ENCODE peak calls at places on chromosome 20, in seven cellular contexts. N is stimulated activated CD4-positive, alpha-beta T cell treated with anti-CD3 and anti-CD28 coated beads, Interleukin-2, amount 100 ng/mL, for 48 hours; K is D341Med; H is globus pallidus; P is stimulated activated naive B cell treated with anti-CD40 and anti-IgM and Interleukin-4, amounts not matched to agents 10 μg/mL and 1 μg/mL and 100 μg/mL, for 72 hours; D is T-helper 17 cell; W is epithelial cell of esophagus. G is an unnamed sample.

GRCh38 chr20:49599746-49600113 is 31.8 kb upstream of the PTGIS start:
- DNase-seq in N (no peak), K (no peak), H (no peak), P (no peak), D (no peak), W (no peak), G (no peak)

GRCh38 chr20:60249436-60249835 is 291.2 kb downstream of the CDH26 start:
- DNase-seq in N (no peak), K (no peak), H (no peak), P (no peak), D (no peak), W (peak; percentile 99), G (no peak)

GRCh38 chr20:22339091-22339881 is 245.1 kb downstream of the FOXA2 start:
- DNase-seq in N (peak; percentile 13), K (peak; percentile 44), H (peak; percentile 44), P (peak; percentile 24), D (no peak), W (peak; percentile 85), G (no peak)

GRCh38 chr20:23147964-23148720 is 62.0 kb upstream of the CD93 start:
- DNase-seq in N (peak; percentile 23), K (no peak), H (no peak), P (no peak), D (no peak), W (peak; percentile 74), G (peak; percentile 89)

GRCh38 chr20:2172305-2173175 is 70.9 kb downstream of the STK35 start:
- DNase-seq in N (peak; percentile 66), K (peak; percentile 84), H (peak; percentile 56), P (peak; percentile 48), D (peak; percentile 34), W (peak; percentile 54), G (peak; percentile 90)

GRCh38 chr20:61991476-61991875 is 74.2 kb downstream of the TAF4 start:
- DNase-seq in N (no peak), K (no peak), H (no peak), P (no peak), D (no peak), W (no peak), G (no peak)

GRCh38 chr20:51360451-51361230 is 181.9 kb downstream of the NFATC2 start:
- DNase-seq in N (no peak), K (no peak), H (no peak), P (no peak), D (no peak), W (peak; percentile 95), G (no peak)

GRCh38 chr20:32898721-32899120 is 40.0 kb downstream of the EFCAB8 start:
- DNase-seq in N (no peak), K (no peak), H (no peak), P (no peak), D (no peak), W (no peak), G (no peak)

GRCh38 chr20:11675920-11676617 is 241.6 kb upstream of the BTBD3 start:
- DNase-seq in N (no peak), K (no peak), H (peak; percentile 25), P (no peak), D (no peak), W (no peak), G (no peak)

GRCh38 chr20:12241065-12241464 is 323.4 kb downstream of the BTBD3 start:
- DNase-seq in N (no peak), K (no peak), H (no peak), P (no peak), D (no peak), W (no peak), G (no peak)

GRCh38 chr20:58268936-58269619 is 40.4 kb upstream of the RAB22A start:
- DNase-seq in N (no peak), K (no peak), H (no peak), P (no peak), D (no peak), W (no peak), G (no peak)

GRCh38 chr20:50041238-50041915 is 58.6 kb downstream of the SNAI1 start:
- DNase-seq in N (no peak), K (no peak), H (no peak), P (peak; percentile 42), D (no peak), W (no peak), G (no peak)

GRCh38 chr20:57941572-57942381 is 232.0 kb upstream of the PMEPA1 start:
- DNase-seq in N (no peak), K (no peak), H (no peak), P (no peak), D (no peak), W (peak; percentile 11), G (no peak)

GRCh38 chr20:62785381-62785780 is 10.9 kb upstream of the MRGBP start:
- DNase-seq in N (no peak), K (no peak), H (no peak), P (no peak), D (no peak), W (no peak), G (no peak)

GRCh38 chr20:31967830-31968249 is at the start of gene XKR7:
- DNase-seq in N (no peak), K (peak; percentile 91), H (no peak), P (no peak), D (no peak), W (no peak), G (no peak)

GRCh38 chr20:61502433-61502832 is 250.4 kb downstream of the CDH4 start:
- DNase-seq in N (no peak), K (no peak), H (no peak), P (no peak), D (no peak), W (no peak), G (no peak)

GRCh38 chr20:21503345-21503744 is 10.5 kb downstream of the NKX2-2 start:
- DNase-seq in N (no peak), K (no peak), H (peak; percentile 58), P (no peak), D (no peak), W (no peak), G (no peak)

GRCh38 chr20:18506744-18507143 is 996 bp upstream of the SEC23B start:
- DNase-seq in N (no peak), K (no peak), H (no peak), P (no peak), D (no peak), W (peak; percentile 29), G (no peak)

GRCh38 chr20:64149809-64150560 is 14.3 kb upstream of the MYT1 start:
- DNase-seq in N (no peak), K (no peak), H (no peak), P (no peak), D (no peak), W (no peak), G (peak; percentile 20)

GRCh38 chr20:18004389-18005031 is 35.7 kb downstream of the MGME1 start:
- DNase-seq in N (no peak), K (no peak), H (no peak), P (no peak), D (no peak), W (no peak), G (no peak)

GRCh38 chr20:38007526-38007925 is 25.7 kb downstream of the TTI1 start:
- DNase-seq in N (no peak), K (peak; percentile 78), H (no peak), P (no peak), D (no peak), W (no peak), G (no peak)

GRCh38 chr20:10716855-10717254 is 43.1 kb upstream of the JAG1 start:
- DNase-seq in N (no peak), K (no peak), H (no peak), P (no peak), D (no peak), W (no peak), G (no peak)

GRCh38 chr20:62949153-62949821 is 3.2 kb upstream of the SLC17A9 start:
- DNase-seq in N (no peak), K (no peak), H (no peak), P (no peak), D (no peak), W (no peak), G (no peak)

GRCh38 chr20:39893013-39893685 is 795.9 kb downstream of the MAFB start:
- DNase-seq in N (no peak), K (no peak), H (no peak), P (no peak), D (no peak), W (peak; percentile 54), G (no peak)

GRCh38 chr20:53795170-53795569 is 201.5 kb upstream of the ZNF217 start:
- DNase-seq in N (no peak), K (no peak), H (no peak), P (no peak), D (no peak), W (peak; percentile 51), G (no peak)

GRCh38 chr20:25197173-25197869 is 1.8 kb downstream of the ENTPD6 start:
- DNase-seq in N (no peak), K (peak; percentile 36), H (no peak), P (no peak), D (no peak), W (no peak), G (no peak)

GRCh38 chr20:25083141-25083772 is 1.3 kb upstream of the VSX1 start:
- DNase-seq in N (no peak), K (peak; percentile 57), H (no peak), P (no peak), D (no peak), W (no peak), G (no peak)

GRCh38 chr20:12965880-12966270 is 42.9 kb upstream of the SPTLC3 start:
- DNase-seq in N (no peak), K (no peak), H (peak; percentile 26), P (no peak), D (no peak), W (no peak), G (no peak)

GRCh38 chr20:48049631-48050030 is 264.4 kb upstream of the SULF2 start:
- DNase-seq in N (no peak), K (no peak), H (no peak), P (no peak), D (no peak), W (no peak), G (no peak)

GRCh38 chr20:17659801-17660200 is 22.2 kb downstream of the RRBP1 start:
- DNase-seq in N (no peak), K (peak; percentile 35), H (no peak), P (no peak), D (no peak), W (no peak), G (no peak)

GRCh38 chr20:34871320-34871926 is 1.2 kb downstream of the GGT7 start:
- DNase-seq in N (no peak), K (no peak), H (no peak), P (no peak), D (no peak), W (peak; percentile 32), G (no peak)

GRCh38 chr20:44231713-44232468 is 15.2 kb upstream of the GDAP1L1 start:
- DNase-seq in N (no peak), K (no peak), H (no peak), P (no peak), D (no peak), W (no peak), G (no peak)

GRCh38 chr20:3614509-3614908 is 48.7 kb downstream of the GFRA4 start:
- DNase-seq in N (no peak), K (no peak), H (no peak), P (no peak), D (no peak), W (no peak), G (no peak)

GRCh38 chr20:46694484-46694883 is 5.2 kb upstream of the TP53RK start:
- DNase-seq in N (no peak), K (no peak), H (peak; percentile 38), P (no peak), D (no peak), W (peak; percentile 30), G (no peak)

GRCh38 chr20:14344746-14345145 is 7.3 kb upstream of the FLRT3 start:
- DNase-seq in N (no peak), K (peak; percentile 36), H (no peak), P (no peak), D (no peak), W (no peak), G (no peak)

GRCh38 chr20:43576108-43576507 is 14.6 kb upstream of the IFT52 start:
- DNase-seq in N (no peak), K (peak; percentile 12), H (no peak), P (no peak), D (no peak), W (no peak), G (no peak)

GRCh38 chr20:17693534-17694001 is 6.2 kb upstream of the BANF2 start:
- DNase-seq in N (no peak), K (no peak), H (no peak), P (no peak), D (no peak), W (peak; percentile 63), G (no peak)

GRCh38 chr20:20483328-20483727 is 115.4 kb downstream of the INSM1 start:
- DNase-seq in N (no peak), K (no peak), H (no peak), P (no peak), D (no peak), W (no peak), G (no peak)

G was measured in aorta.